ENCODE peak calls at places on chromosomes 7 and 10, in five cellular contexts. S, P, I, D and L are unnamed samples.

GRCh38 chr10:87550741-87551140 is 46.0 kb downstream of the MINPP1 start:
- DNase-seq in S (no peak), P (no peak), I (no peak), D (no peak), L (no peak)

GRCh38 chr10:122854648-122855047 is 9.0 kb upstream of the CUZD1 start:
- DNase-seq in S (no peak), P (no peak), I (no peak), D (no peak), L (no peak)

GRCh38 chr10:130105724-130106123 is 4.9 kb downstream of the C10orf143 start:
- DNase-seq in S (no peak), P (no peak), I (no peak), D (no peak), L (no peak)

GRCh38 chr10:66519616-66520015 is 406.2 kb upstream of the LRRTM3 start:
- DNase-seq in S (no peak), P (no peak), I (no peak), D (no peak), L (no peak)

GRCh38 chr7:13945670-13946069 is 43.8 kb downstream of the ETV1 start:
- DNase-seq in S (no peak), P (no peak), I (no peak), D (no peak), L (no peak)

GRCh38 chr10:111035542-111035941 is 41.3 kb upstream of the ADRA2A start:
- DNase-seq in S (no peak), P (no peak), I (no peak), D (no peak), L (no peak)

GRCh38 chr7:95687759-95688343 is 84.5 kb upstream of the DYNC1I1 start:
- DNase-seq in S (peak), P (no peak), I (no peak), D (no peak), L (no peak)

GRCh38 chr10:110137142-110137545 is 70.3 kb upstream of the MXI1 start:
- DNase-seq in S (peak), P (no peak), I (no peak), D (no peak), L (peak)

GRCh38 chr10:1212571-1213141 is 156.5 kb downstream of the WDR37 start:
- DNase-seq in S (no peak), P (no peak), I (no peak), D (no peak), L (no peak)

GRCh38 chr10:932589-932988 is 1.1 kb upstream of the LARP4B start:
- DNase-seq in S (no peak), P (no peak), I (no peak), D (no peak), L (no peak)

GRCh38 chr7:1665721-1666250 is 4.3 kb upstream of the ELFN1 start:
- DNase-seq in S (no peak), P (peak), I (peak), D (no peak), L (peak)

GRCh38 chr7:96675548-96675947 is 34.1 kb downstream of the SEM1 start:
- DNase-seq in S (no peak), P (no peak), I (no peak), D (no peak), L (no peak)

GRCh38 chr7:159098795-159099194 is 45.9 kb downstream of the VIPR2 start:
- DNase-seq in S (no peak), P (no peak), I (no peak), D (peak), L (no peak)

GRCh38 chr7:134925766-134926165 is 60.5 kb upstream of the AGBL3 start:
- DNase-seq in S (no peak), P (no peak), I (no peak), D (no peak), L (no peak)

GRCh38 chr7:35015346-35015859 is 21.9 kb downstream of the DPY19L1 start:
- DNase-seq in S (no peak), P (no peak), I (no peak), D (no peak), L (no peak)

GRCh38 chr7:35550831-35551230 is 144.1 kb downstream of the HERPUD2 start:
- DNase-seq in S (no peak), P (no peak), I (no peak), D (no peak), L (no peak)

GRCh38 chr7:42493436-42494198 is 256.6 kb upstream of the GLI3 start:
- DNase-seq in S (no peak), P (peak), I (peak), D (peak), L (no peak)
- TF ChIP-seq CTCF in S (no peak), P (no peak), I (no peak), D (no peak), L (no peak)

DNA sequence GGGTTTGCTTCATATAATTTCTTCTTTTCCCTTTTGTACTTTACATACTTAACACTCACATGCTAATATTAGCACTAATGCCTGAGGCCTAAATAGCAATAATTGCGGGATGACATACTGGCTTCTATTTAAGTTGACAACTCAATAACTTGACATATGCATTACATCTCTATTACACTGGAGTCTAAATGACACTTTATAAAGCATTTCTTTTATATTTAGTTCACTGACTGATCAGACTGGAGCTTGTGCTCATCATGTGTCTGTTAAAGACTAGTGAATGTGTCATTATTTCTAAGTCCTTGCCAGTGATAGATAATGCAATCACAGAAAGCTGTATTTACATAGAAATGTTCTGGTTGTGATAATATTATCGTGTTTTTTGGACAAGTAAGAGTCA is 472.1 kb upstream of the SEMA3A start:
- DNase-seq in S (no peak), P (no peak), I (no peak), D (no peak), L (no peak)
- TF ChIP-seq CTCF in S (no peak), P (no peak), I (no peak), D (no peak), L (no peak)

GRCh38 chr10:88866454-88866853 is 13.6 kb upstream of the STAMBPL1 start:
- DNase-seq in S (no peak), P (no peak), I (no peak), D (no peak), L (no peak)

GRCh38 chr10:88870101-88870500 is 9.9 kb upstream of the STAMBPL1 start:
- DNase-seq in S (no peak), P (no peak), I (no peak), D (no peak), L (peak)

DNA sequence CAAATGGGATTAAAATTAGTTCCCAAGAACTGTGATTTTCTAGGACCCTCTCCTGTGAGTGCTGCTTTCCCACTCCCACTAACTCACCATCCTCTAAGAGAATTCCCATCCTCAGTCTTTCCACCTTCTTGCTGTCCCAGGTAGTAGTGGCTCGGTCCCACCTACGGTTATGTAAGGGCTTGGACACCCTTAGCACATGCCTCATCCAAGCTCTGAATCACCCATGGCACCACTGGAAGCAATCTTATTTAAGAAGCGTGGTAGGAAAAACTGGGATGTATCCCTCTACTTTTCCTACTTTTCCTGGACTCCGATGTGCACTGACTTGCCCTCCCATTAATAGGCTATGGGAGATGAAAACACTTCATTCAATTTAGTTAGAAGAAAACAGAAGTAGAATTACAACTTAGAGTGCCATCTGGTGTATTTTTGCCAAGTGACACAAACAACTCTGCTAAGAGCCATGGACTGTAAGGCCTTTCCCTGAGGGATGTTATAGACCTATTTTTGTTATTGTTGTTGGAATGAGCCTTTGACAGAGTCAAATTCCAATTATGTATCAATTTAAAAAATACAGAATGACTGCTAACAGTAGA is 13.7 kb upstream of the ANKRD22 start:
- DNase-seq in S (no peak), P (no peak), I (no peak), D (no peak), L (no peak)
- TF ChIP-seq CTCF in S (peak), P (no peak), I (no peak), D (peak), L (peak)

DNA sequence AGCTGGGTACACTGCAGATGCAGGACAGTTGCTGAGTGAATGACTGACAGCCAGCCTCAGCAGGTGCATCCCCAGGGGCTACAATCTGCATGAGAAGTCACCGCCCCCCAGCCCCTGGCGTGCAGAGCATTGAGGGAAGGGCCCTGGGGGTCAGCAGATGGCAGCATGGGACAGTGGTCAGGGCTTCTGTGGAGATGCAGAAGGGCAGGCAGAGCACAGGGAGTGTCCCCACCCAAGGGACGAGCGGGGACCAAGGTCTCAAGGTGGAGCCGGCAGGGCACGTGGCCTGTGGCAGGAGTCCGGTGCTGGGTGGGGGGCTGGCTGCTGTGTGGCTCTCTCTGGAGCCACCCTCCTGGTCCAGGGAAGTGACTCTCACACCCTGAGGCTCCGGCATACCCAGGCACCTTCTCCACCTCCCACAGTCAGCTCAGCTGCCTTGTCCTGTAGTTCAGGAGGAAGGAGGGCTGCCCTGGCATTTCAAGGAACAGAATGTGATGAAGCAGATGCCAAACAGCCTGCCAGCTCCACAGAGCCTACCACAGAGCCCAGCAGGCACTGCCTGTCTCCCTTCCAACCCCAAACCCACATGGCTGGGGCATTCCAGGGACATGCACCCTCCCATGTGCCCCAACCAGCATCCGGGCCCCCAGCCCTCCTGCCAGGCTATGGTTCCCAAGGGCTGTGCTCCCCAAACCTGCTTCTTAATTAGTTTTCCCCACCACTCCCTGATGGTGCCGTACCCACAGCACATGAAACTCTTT is 114.5 kb downstream of the TMEM130 start:
- DNase-seq in S (no peak), P (no peak), I (peak), D (no peak), L (no peak)
- TF ChIP-seq CTCF in S (no peak), P (no peak), I (peak), D (no peak), L (peak)

DNA sequence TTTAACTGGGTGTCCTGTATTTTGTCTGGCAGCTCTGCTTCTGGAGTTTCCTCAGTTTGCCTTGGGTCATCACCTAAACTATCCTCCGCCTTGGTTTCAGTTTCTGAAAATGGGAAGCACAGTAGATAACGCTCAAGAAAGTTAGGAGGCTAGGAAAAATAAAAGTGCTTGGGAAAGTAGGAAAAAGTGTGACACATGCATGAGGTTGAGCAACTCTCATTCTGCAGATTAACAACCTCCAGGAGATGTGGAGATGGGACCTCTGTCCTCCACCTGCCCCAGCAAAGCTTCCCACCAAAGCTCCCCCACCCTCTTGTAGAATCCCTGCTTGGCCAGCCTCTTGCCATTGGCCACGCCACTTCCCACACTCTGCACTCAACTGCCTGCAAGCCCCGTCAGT is 13.1 kb upstream of the ZCCHC24 start:
- DNase-seq in S (no peak), P (no peak), I (no peak), D (no peak), L (no peak)
- TF ChIP-seq CTCF in S (no peak), P (no peak), I (no peak), D (no peak), L (no peak)

GRCh38 chr10:128087884-128088695 is 38.1 kb downstream of the MKI67 start:
- DNase-seq in S (peak), P (no peak), I (no peak), D (no peak), L (no peak)
- TF ChIP-seq CTCF in S (peak), P (peak), I (no peak), D (no peak), L (no peak)

GRCh38 chr10:71242621-71243009 is 30.2 kb downstream of the UNC5B start:
- DNase-seq in S (no peak), P (no peak), I (peak), D (no peak), L (no peak)
- TF ChIP-seq CTCF in S (no peak), P (no peak), I (peak), D (no peak), L (no peak)

DNA sequence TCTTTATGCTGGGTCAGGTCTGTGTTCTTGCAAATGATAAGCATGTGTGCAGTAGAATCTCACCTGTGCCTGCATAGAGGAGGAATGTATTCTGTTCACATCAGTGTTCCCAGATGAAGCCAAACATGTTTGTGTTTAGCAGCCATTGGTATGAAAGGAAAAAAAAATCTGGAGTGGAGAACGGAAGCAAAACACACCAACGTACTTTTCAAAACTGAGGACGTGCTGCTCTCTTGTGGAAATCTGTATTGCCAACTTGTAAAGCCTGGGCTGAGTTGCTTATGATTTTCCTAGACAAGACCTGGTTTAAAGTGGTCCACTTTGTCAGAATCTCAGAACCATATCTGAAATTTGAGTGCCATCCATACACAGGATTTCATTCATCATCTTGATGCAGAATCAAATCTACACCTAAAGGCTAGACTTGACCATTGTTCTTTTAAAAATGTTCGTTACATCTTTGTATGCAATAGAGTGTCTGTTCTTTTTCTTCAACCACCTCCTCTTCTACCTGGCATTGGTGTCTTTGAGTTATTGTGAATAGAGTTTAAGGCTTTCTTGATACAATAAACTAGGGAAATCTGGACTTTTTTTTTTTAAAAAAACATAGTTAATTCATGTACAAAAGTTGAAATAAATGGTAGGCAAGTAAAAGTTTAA is 367.7 kb downstream of the PHF14 start:
- DNase-seq in S (no peak), P (no peak), I (no peak), D (no peak), L (no peak)
- TF ChIP-seq CTCF in S (peak), P (no peak), I (peak), D (peak), L (no peak)

GRCh38 chr10:96082153-96082552 is 38.8 kb downstream of the CCNJ start:
- DNase-seq in S (no peak), P (no peak), I (no peak), D (no peak), L (no peak)

GRCh38 chr10:96077181-96077580 is 33.8 kb downstream of the CCNJ start:
- DNase-seq in S (no peak), P (no peak), I (no peak), D (no peak), L (no peak)

GRCh38 chr10:96082748-96083147 is 39.4 kb downstream of the CCNJ start:
- DNase-seq in S (no peak), P (no peak), I (no peak), D (no peak), L (no peak)
- TF ChIP-seq CTCF in S (no peak), P (no peak), I (no peak), D (no peak), L (no peak)